ENCODE peak calls at places on chromosome 5, in nine cellular contexts. One of them, this sample, is unnamed.

GRCh38 chr5:92944903-92945629 is 636.0 kb downstream of the NR2F1-AS1 start:
- DNase-seq in dorsolateral prefrontal cortex: no peak
- DNase-seq in fibroblast of mammary gland: peak; percentile 83
- DNase-seq in nephron progenitor cell: no peak
- DNase-seq in RWPE1: no peak
- DNase-seq in WTC11: no peak
- DNase-seq in hepatocyte: no peak
- DNase-seq in stomach: no peak
- DNase-seq in left ventricle myocardium inferior: no peak
- DNase-seq in this sample: peak; percentile 83

GRCh38 chr5:7078901-7079300 is 317.0 kb upstream of the ADCY2 start:
- DNase-seq in RWPE1: no peak
- DNase-seq in hepatocyte: peak; percentile 42
- DNase-seq in fibroblast of mammary gland: no peak
- DNase-seq in nephron progenitor cell: peak; percentile 41
- DNase-seq in WTC11: peak; percentile 50
- DNase-seq in stomach: no peak
- DNase-seq in left ventricle myocardium inferior: no peak
- DNase-seq in dorsolateral prefrontal cortex: no peak
- DNase-seq in this sample: no peak

GRCh38 chr5:87400305-87400899 is 12.3 kb downstream of the CCNH start:
- DNase-seq in dorsolateral prefrontal cortex: no peak
- DNase-seq in stomach: no peak
- DNase-seq in nephron progenitor cell: no peak
- DNase-seq in RWPE1: peak; percentile 67
- DNase-seq in left ventricle myocardium inferior: no peak
- DNase-seq in hepatocyte: peak; percentile 17
- DNase-seq in fibroblast of mammary gland: peak; percentile 64
- DNase-seq in WTC11: no peak
- DNase-seq in this sample: peak; percentile 72

GRCh38 chr5:138463335-138464017 is 1.8 kb upstream of the EGR1 start:
- DNase-seq in WTC11: peak; percentile 36
- DNase-seq in RWPE1: no peak
- DNase-seq in dorsolateral prefrontal cortex: no peak
- DNase-seq in fibroblast of mammary gland: no peak
- DNase-seq in left ventricle myocardium inferior: no peak
- DNase-seq in hepatocyte: peak; percentile 49
- DNase-seq in nephron progenitor cell: no peak
- DNase-seq in stomach: no peak
- DNase-seq in this sample: no peak

GRCh38 chr5:171462928-171463843 is 43.7 kb downstream of the FGF18 start:
- DNase-seq in dorsolateral prefrontal cortex: no peak
- DNase-seq in nephron progenitor cell: no peak
- DNase-seq in stomach: no peak
- DNase-seq in hepatocyte: no peak
- DNase-seq in WTC11: no peak
- DNase-seq in left ventricle myocardium inferior: no peak
- DNase-seq in fibroblast of mammary gland: no peak
- DNase-seq in RWPE1: no peak
- DNase-seq in this sample: no peak

GRCh38 chr5:177519463-177520235 is 2.9 kb upstream of the DDX41 start:
- DNase-seq in WTC11: no peak
- DNase-seq in RWPE1: no peak
- DNase-seq in hepatocyte: no peak
- DNase-seq in nephron progenitor cell: no peak
- DNase-seq in dorsolateral prefrontal cortex: no peak
- DNase-seq in fibroblast of mammary gland: no peak
- DNase-seq in stomach: no peak
- DNase-seq in left ventricle myocardium inferior: no peak
- DNase-seq in this sample: no peak

GRCh38 chr5:87649455-87649854 is 236.7 kb upstream of the CCNH start:
- DNase-seq in stomach: no peak
- DNase-seq in fibroblast of mammary gland: peak; percentile 10
- DNase-seq in left ventricle myocardium inferior: no peak
- DNase-seq in dorsolateral prefrontal cortex: no peak
- DNase-seq in WTC11: no peak
- DNase-seq in nephron progenitor cell: no peak
- DNase-seq in RWPE1: peak; percentile 10
- DNase-seq in hepatocyte: no peak
- DNase-seq in this sample: no peak

GRCh38 chr5:139644001-139644456 is 4.1 kb upstream of the CXXC5 start:
- DNase-seq in left ventricle myocardium inferior: peak; percentile 10
- DNase-seq in stomach: peak; percentile 20
- DNase-seq in hepatocyte: no peak
- DNase-seq in nephron progenitor cell: no peak
- DNase-seq in RWPE1: no peak
- DNase-seq in WTC11: no peak
- DNase-seq in dorsolateral prefrontal cortex: no peak
- DNase-seq in fibroblast of mammary gland: no peak
- DNase-seq in this sample: no peak

GRCh38 chr5:31193026-31193425 is 460 bp upstream of the CDH6 start:
- DNase-seq in nephron progenitor cell: no peak
- DNase-seq in hepatocyte: no peak
- DNase-seq in stomach: no peak
- DNase-seq in RWPE1: no peak
- DNase-seq in fibroblast of mammary gland: no peak
- DNase-seq in dorsolateral prefrontal cortex: no peak
- DNase-seq in WTC11: no peak
- DNase-seq in left ventricle myocardium inferior: no peak
- DNase-seq in this sample: no peak

GRCh38 chr5:93163010-93163663 is 417.9 kb downstream of the NR2F1-AS1 start:
- DNase-seq in hepatocyte: no peak
- DNase-seq in fibroblast of mammary gland: peak; percentile 92
- DNase-seq in nephron progenitor cell: no peak
- DNase-seq in WTC11: no peak
- DNase-seq in stomach: no peak
- DNase-seq in dorsolateral prefrontal cortex: no peak
- DNase-seq in left ventricle myocardium inferior: no peak
- DNase-seq in RWPE1: peak; percentile 83
- DNase-seq in this sample: peak; percentile 96

GRCh38 chr5:179819296-179820126 is 1.2 kb upstream of the SQSTM1 start:
- DNase-seq in nephron progenitor cell: peak; percentile 52
- DNase-seq in left ventricle myocardium inferior: peak; percentile 61
- DNase-seq in hepatocyte: peak; percentile 88
- DNase-seq in RWPE1: peak; percentile 60
- DNase-seq in WTC11: peak; percentile 70
- DNase-seq in dorsolateral prefrontal cortex: peak; percentile 73
- DNase-seq in stomach: peak; percentile 77
- DNase-seq in fibroblast of mammary gland: peak; percentile 70
- DNase-seq in this sample: peak; percentile 84

GRCh38 chr5:17275279-17276158 is 58.1 kb downstream of the BASP1 start:
- DNase-seq in dorsolateral prefrontal cortex: no peak
- DNase-seq in stomach: no peak
- DNase-seq in hepatocyte: no peak
- DNase-seq in RWPE1: no peak
- DNase-seq in left ventricle myocardium inferior: no peak
- DNase-seq in nephron progenitor cell: no peak
- DNase-seq in fibroblast of mammary gland: no peak
- DNase-seq in WTC11: no peak
- DNase-seq in this sample: no peak

GRCh38 chr5:108212775-108213346 is 169.0 kb downstream of the FBXL17 start:
- DNase-seq in fibroblast of mammary gland: no peak
- DNase-seq in left ventricle myocardium inferior: no peak
- DNase-seq in hepatocyte: peak; percentile 52
- DNase-seq in RWPE1: no peak
- DNase-seq in WTC11: peak; percentile 41
- DNase-seq in dorsolateral prefrontal cortex: no peak
- DNase-seq in stomach: no peak
- DNase-seq in nephron progenitor cell: peak; percentile 21
- DNase-seq in this sample: peak; percentile 78

GRCh38 chr5:126422994-126423788 is at the start of gene GRAMD2B:
- DNase-seq in hepatocyte: peak; percentile 86
- DNase-seq in nephron progenitor cell: peak; percentile 76
- DNase-seq in left ventricle myocardium inferior: peak; percentile 85
- DNase-seq in fibroblast of mammary gland: peak; percentile 86
- DNase-seq in dorsolateral prefrontal cortex: peak; percentile 64
- DNase-seq in RWPE1: peak; percentile 90
- DNase-seq in WTC11: peak; percentile 81
- DNase-seq in stomach: peak; percentile 86
- DNase-seq in this sample: peak; percentile 95

GRCh38 chr5:112691758-112692157 is 45.9 kb upstream of the APC start:
- DNase-seq in fibroblast of mammary gland: peak; percentile 60
- DNase-seq in dorsolateral prefrontal cortex: no peak
- DNase-seq in stomach: no peak
- DNase-seq in RWPE1: no peak
- DNase-seq in nephron progenitor cell: no peak
- DNase-seq in left ventricle myocardium inferior: no peak
- DNase-seq in WTC11: peak; percentile 49
- DNase-seq in hepatocyte: no peak
- DNase-seq in this sample: peak; percentile 55
- TF ChIP-seq CTCF in fibroblast of mammary gland: peak; percentile 56
- TF ChIP-seq CTCF in dorsolateral prefrontal cortex: no peak
- TF ChIP-seq CTCF in stomach: no peak
- TF ChIP-seq CTCF in RWPE1: no peak
- TF ChIP-seq CTCF in nephron progenitor cell: no peak
- TF ChIP-seq CTCF in left ventricle myocardium inferior: peak; percentile 30
- TF ChIP-seq CTCF in WTC11: no peak
- TF ChIP-seq CTCF in hepatocyte: peak; percentile 15
- TF ChIP-seq CTCF in this sample: peak; percentile 49

GRCh38 chr5:149885512-149885911 is 59.1 kb downstream of the PDE6A start:
- DNase-seq in fibroblast of mammary gland: no peak
- DNase-seq in dorsolateral prefrontal cortex: no peak
- DNase-seq in stomach: no peak
- DNase-seq in RWPE1: no peak
- DNase-seq in WTC11: no peak
- DNase-seq in nephron progenitor cell: no peak
- DNase-seq in hepatocyte: no peak
- DNase-seq in left ventricle myocardium inferior: no peak
- DNase-seq in this sample: no peak

GRCh38 chr5:149886060-149886459 is 58.5 kb downstream of the PDE6A start:
- DNase-seq in nephron progenitor cell: no peak
- DNase-seq in hepatocyte: no peak
- DNase-seq in fibroblast of mammary gland: peak; percentile 53
- DNase-seq in RWPE1: no peak
- DNase-seq in left ventricle myocardium inferior: no peak
- DNase-seq in stomach: no peak
- DNase-seq in WTC11: no peak
- DNase-seq in dorsolateral prefrontal cortex: no peak
- DNase-seq in this sample: peak; percentile 48

GRCh38 chr5:149886697-149887470 is 57.7 kb downstream of the PDE6A start:
- DNase-seq in RWPE1: no peak
- DNase-seq in stomach: no peak
- DNase-seq in dorsolateral prefrontal cortex: no peak
- DNase-seq in hepatocyte: no peak
- DNase-seq in nephron progenitor cell: no peak
- DNase-seq in left ventricle myocardium inferior: no peak
- DNase-seq in fibroblast of mammary gland: peak; percentile 33
- DNase-seq in WTC11: no peak
- DNase-seq in this sample: peak; percentile 78

GRCh38 chr5:149888280-149888679 is 56.3 kb downstream of the PDE6A start:
- DNase-seq in RWPE1: no peak
- DNase-seq in hepatocyte: no peak
- DNase-seq in nephron progenitor cell: no peak
- DNase-seq in fibroblast of mammary gland: no peak
- DNase-seq in dorsolateral prefrontal cortex: no peak
- DNase-seq in left ventricle myocardium inferior: no peak
- DNase-seq in WTC11: no peak
- DNase-seq in stomach: no peak
- DNase-seq in this sample: no peak

GRCh38 chr5:149887622-149888183 is 56.9 kb downstream of the PDE6A start:
- DNase-seq in left ventricle myocardium inferior: no peak
- DNase-seq in dorsolateral prefrontal cortex: no peak
- DNase-seq in stomach: no peak
- DNase-seq in fibroblast of mammary gland: peak; percentile 43
- DNase-seq in nephron progenitor cell: no peak
- DNase-seq in WTC11: no peak
- DNase-seq in hepatocyte: peak; percentile 50
- DNase-seq in RWPE1: no peak
- DNase-seq in this sample: peak; percentile 96
- TF ChIP-seq CTCF in left ventricle myocardium inferior: no peak
- TF ChIP-seq CTCF in dorsolateral prefrontal cortex: no peak
- TF ChIP-seq CTCF in stomach: no peak
- TF ChIP-seq CTCF in fibroblast of mammary gland: no peak
- TF ChIP-seq CTCF in nephron progenitor cell: no peak
- TF ChIP-seq CTCF in WTC11: no peak
- TF ChIP-seq CTCF in hepatocyte: no peak
- TF ChIP-seq CTCF in RWPE1: no peak
- TF ChIP-seq CTCF in this sample: no peak

DNA sequence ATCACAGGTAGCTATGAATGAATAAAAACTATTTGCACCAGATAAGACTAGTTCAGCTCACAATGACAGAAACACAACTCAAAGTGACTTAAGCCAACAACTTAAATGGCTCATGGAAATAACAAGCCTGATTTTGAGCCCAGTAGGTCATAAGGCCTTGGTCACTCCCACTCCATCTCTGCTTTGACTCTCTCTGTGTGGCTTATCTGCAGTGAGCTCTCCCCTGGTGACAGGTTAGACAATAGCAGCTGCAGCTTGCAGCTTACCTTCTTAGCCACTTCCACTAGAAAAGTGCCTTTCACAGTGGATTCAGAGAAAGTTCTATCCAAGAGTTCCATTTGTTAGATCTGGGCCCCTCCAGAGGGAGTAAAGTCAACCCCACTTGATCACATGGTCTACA is 315.7 kb downstream of the RAB3C start:
- DNase-seq in RWPE1: no peak
- DNase-seq in WTC11: no peak
- DNase-seq in nephron progenitor cell: no peak
- DNase-seq in dorsolateral prefrontal cortex: no peak
- DNase-seq in stomach: no peak
- DNase-seq in left ventricle myocardium inferior: no peak
- DNase-seq in hepatocyte: no peak
- DNase-seq in fibroblast of mammary gland: no peak
- DNase-seq in this sample: no peak
- TF ChIP-seq CTCF in RWPE1: no peak
- TF ChIP-seq CTCF in WTC11: no peak
- TF ChIP-seq CTCF in nephron progenitor cell: no peak
- TF ChIP-seq CTCF in dorsolateral prefrontal cortex: no peak
- TF ChIP-seq CTCF in stomach: no peak
- TF ChIP-seq CTCF in left ventricle myocardium inferior: no peak
- TF ChIP-seq CTCF in hepatocyte: no peak
- TF ChIP-seq CTCF in fibroblast of mammary gland: no peak
- TF ChIP-seq CTCF in this sample: no peak

DNA sequence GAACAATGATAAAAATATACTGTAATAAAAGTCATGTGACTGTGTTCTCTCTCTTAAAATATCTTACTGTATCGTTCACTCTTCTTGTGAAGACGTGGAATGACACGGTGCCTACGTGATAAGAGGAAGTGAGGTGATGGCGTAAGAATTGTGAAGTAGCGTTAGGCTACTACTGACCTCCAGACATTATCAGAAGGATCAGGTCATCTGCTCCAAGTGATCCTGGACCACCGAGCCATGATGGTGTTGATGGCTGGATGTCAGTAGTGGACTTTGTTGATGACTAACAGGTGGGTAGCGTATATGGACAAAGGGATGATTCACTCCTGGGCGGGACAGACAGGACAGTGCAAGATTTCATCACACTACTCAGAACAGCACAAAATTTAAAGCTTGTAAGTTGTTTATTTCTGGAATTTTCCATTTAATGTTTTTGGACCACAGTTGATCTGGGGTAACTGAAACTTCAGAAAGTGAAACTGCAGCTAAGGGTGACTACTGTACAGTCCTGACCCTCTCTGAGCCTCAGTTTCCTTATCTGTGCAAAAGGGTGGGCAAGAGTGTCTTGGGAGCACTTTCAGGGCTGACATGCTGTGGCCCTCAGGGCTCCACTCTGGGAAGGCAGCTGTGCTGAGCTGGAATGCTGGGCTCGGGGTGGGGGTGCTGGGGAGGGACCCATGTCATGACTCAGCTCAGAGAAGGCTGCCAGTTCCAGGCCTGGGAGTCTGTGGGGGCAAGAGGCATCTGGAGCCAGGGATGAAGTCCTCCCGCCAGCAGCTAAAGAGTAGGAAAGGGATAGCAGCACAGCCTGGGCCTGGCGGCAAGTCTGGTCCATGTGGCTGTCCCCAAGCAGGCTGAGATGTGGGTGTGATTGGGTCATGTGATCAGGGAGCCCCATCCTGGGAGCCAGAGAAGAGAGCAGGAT is 12.6 kb downstream of the PDGFRB start:
- DNase-seq in WTC11: no peak
- DNase-seq in dorsolateral prefrontal cortex: peak; percentile 76
- DNase-seq in nephron progenitor cell: no peak
- DNase-seq in stomach: no peak
- DNase-seq in RWPE1: peak; percentile 94
- DNase-seq in fibroblast of mammary gland: peak; percentile 98
- DNase-seq in left ventricle myocardium inferior: peak; percentile 84
- DNase-seq in hepatocyte: peak; percentile 81
- DNase-seq in this sample: peak; percentile 95
- TF ChIP-seq CTCF in WTC11: no peak
- TF ChIP-seq CTCF in dorsolateral prefrontal cortex: no peak
- TF ChIP-seq CTCF in nephron progenitor cell: no peak
- TF ChIP-seq CTCF in stomach: no peak
- TF ChIP-seq CTCF in RWPE1: no peak
- TF ChIP-seq CTCF in fibroblast of mammary gland: no peak
- TF ChIP-seq CTCF in left ventricle myocardium inferior: no peak
- TF ChIP-seq CTCF in hepatocyte: no peak
- TF ChIP-seq CTCF in this sample: no peak